ENCODE peak calls at places on chromosomes 16 and 17, in seven cellular contexts. G is GM06990; K is adrenal gland; L is kidney epithelial cell; A is nephron progenitor cell; Y is CD8-positive, alpha-beta T cell; O is GM13976. Z is an unnamed sample.

GRCh38 chr16:59463776-59464175 is 729.7 kb upstream of the GOT2 start:
- DNase-seq in A (no peak), O (no peak), G (no peak), K (no peak), L (no peak), Y (no peak), Z (no peak)

GRCh38 chr16:64391009-64391663 is 730.7 kb downstream of the CDH11 start:
- DNase-seq in A (no peak), G (no peak), L (no peak), O (no peak), Y (no peak), K (no peak), Z (no peak)

GRCh38 chr17:35931794-35932419 is 1.3 kb upstream of the RDM1 start:
- DNase-seq in Y (no peak), L (no peak), G (no peak), K (peak), O (no peak), A (no peak), Z (no peak)

GRCh38 chr16:89422527-89422904 is 67.8 kb downstream of the ANKRD11 start:
- DNase-seq in L (no peak), G (peak), A (no peak), K (no peak), Y (no peak), O (peak), Z (peak)

GRCh38 chr16:50721549-50722409 is 20.1 kb upstream of the CYLD start:
- DNase-seq in Y (no peak), L (no peak), O (no peak), A (no peak), G (no peak), K (no peak), Z (no peak)

GRCh38 chr17:34579017-34579946 is at the start of gene TMEM132E:
- DNase-seq in L (no peak), K (peak), G (no peak), Y (no peak), A (peak), O (peak), Z (no peak)

GRCh38 chr16:84940670-84941551 is 70.4 kb downstream of the ZDHHC7 start:
- DNase-seq in A (no peak), K (no peak), Y (no peak), O (no peak), G (no peak), L (no peak), Z (no peak)

GRCh38 chr16:66695935-66696668 is 441 bp downstream of the CMTM4 start:
- DNase-seq in A (peak), Y (no peak), G (no peak), K (peak), L (no peak), O (no peak), Z (no peak)

GRCh38 chr17:76943781-76944213 is 75.6 kb downstream of the MGAT5B start:
- DNase-seq in L (no peak), A (no peak), K (no peak), G (no peak), Y (no peak), O (no peak), Z (no peak)

GRCh38 chr17:37358830-37359681 is 16.7 kb upstream of the C17orf78 start:
- DNase-seq in O (peak), A (peak), G (peak), K (peak), L (peak), Y (peak), Z (peak)
- TF ChIP-seq CTCF in O (no peak), A (no peak), G (no peak), K (peak), L (no peak), Y (no peak), Z (no peak)

GRCh38 chr16:12896562-12896961 is 4.8 kb upstream of the SHISA9 start:
- DNase-seq in G (no peak), A (no peak), K (no peak), Y (no peak), L (no peak), O (peak), Z (no peak)
- TF ChIP-seq CTCF in G (peak), A (peak), K (peak), Y (no peak), L (peak), O (peak), Z (peak)

GRCh38 chr16:24568392-24568791 is 29.0 kb downstream of the RBBP6 start:
- DNase-seq in O (no peak), Y (no peak), K (no peak), G (no peak), L (no peak), A (no peak), Z (no peak)
- TF ChIP-seq CTCF in O (no peak), Y (no peak), K (peak), G (no peak), L (peak), A (no peak), Z (no peak)

GRCh38 chr16:31916056-31916488 is 42.5 kb downstream of the ZNF267 start:
- DNase-seq in O (no peak), G (no peak), K (no peak), L (no peak), A (no peak), Y (no peak), Z (no peak)

DNA sequence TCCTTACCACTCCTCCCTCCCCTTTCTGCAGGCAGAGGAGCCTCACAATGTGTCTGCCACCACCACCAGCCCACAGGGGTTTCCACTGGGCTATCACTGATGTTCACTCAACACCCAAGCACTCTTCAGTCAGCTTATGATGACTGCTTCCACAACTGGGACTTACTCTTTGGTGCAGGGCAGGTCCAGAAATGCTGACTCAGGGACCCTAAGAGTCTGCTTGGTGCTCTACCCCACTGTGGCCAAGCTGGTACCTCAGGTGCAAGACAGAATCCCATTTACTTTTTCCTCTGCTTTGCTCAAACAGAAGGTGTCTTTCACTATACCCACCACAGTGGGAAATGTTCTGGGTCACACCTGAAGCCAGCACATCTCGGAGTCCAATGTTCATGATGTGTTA is 40.1 kb downstream of the ZNF267 start:
- DNase-seq in Y (no peak), A (no peak), O (no peak), G (no peak), L (no peak), K (no peak), Z (no peak)
- TF ChIP-seq CTCF in Y (no peak), A (no peak), O (no peak), G (no peak), L (no peak), K (no peak), Z (no peak)

Z was measured in GM10248.